ENCODE peak calls at places on chromosomes 11 and 22, in nine cellular contexts. I, G, Z, N, C, K, D, W and X are unnamed samples.

GRCh38 chr11:1232328-1233321 is 9.8 kb downstream of the MUC5B start:
- DNase-seq in I (peak; percentile 62), G (no peak), Z (no peak), N (no peak), C (peak; percentile 35), K (no peak), D (no peak), W (no peak), X (no peak)

GRCh38 chr11:94020777-94021615 is at the start of gene HEPHL1:
- DNase-seq in I (no peak), G (no peak), Z (no peak), N (no peak), C (no peak), K (no peak), D (no peak), W (no peak), X (no peak)

GRCh38 chr11:72642815-72643511 is 31.3 kb downstream of the PDE2A start:
- DNase-seq in I (peak; percentile 84), G (peak; percentile 86), Z (no peak), N (no peak), C (peak; percentile 87), K (peak; percentile 33), D (peak; percentile 61), W (peak; percentile 33), X (peak; percentile 41)

GRCh38 chr11:125062196-125062930 is 742 bp upstream of the SLC37A2 start:
- DNase-seq in I (peak; percentile 74), G (no peak), Z (no peak), N (no peak), C (no peak), K (no peak), D (no peak), W (no peak), X (no peak)

GRCh38 chr22:26476705-26477340 is 6.8 kb downstream of the HPS4 start:
- DNase-seq in I (no peak), G (no peak), Z (no peak), N (no peak), C (no peak), K (peak; percentile 74), D (peak; percentile 70), W (no peak), X (no peak)

GRCh38 chr11:128711136-128711535 is 17.3 kb downstream of the FLI1 start:
- DNase-seq in I (no peak), G (no peak), Z (no peak), N (no peak), C (no peak), K (no peak), D (no peak), W (no peak), X (no peak)

GRCh38 chr11:48085688-48086087 is 105.3 kb downstream of the PTPRJ start:
- DNase-seq in I (no peak), G (no peak), Z (peak; percentile 3), N (no peak), C (no peak), K (no peak), D (no peak), W (no peak), X (no peak)

GRCh38 chr11:14380947-14381555 is 22.1 kb upstream of the RRAS2 start:
- DNase-seq in I (peak; percentile 89), G (peak; percentile 27), Z (no peak), N (peak; percentile 61), C (peak; percentile 77), K (peak; percentile 14), D (peak; percentile 64), W (peak; percentile 60), X (peak; percentile 28)

GRCh38 chr22:45620707-45621106 is 50.9 kb upstream of the ATXN10 start:
- DNase-seq in I (no peak), G (no peak), Z (no peak), N (no peak), C (no peak), K (no peak), D (no peak), W (no peak), X (no peak)

GRCh38 chr11:84819561-84819960 is 807.6 kb downstream of the DLG2 start:
- DNase-seq in I (no peak), G (no peak), Z (no peak), N (no peak), C (no peak), K (no peak), D (no peak), W (no peak), X (no peak)

GRCh38 chr11:34501500-34501899 is 12.1 kb downstream of the ELF5 start:
- DNase-seq in I (no peak), G (no peak), Z (no peak), N (no peak), C (no peak), K (peak; percentile 60), D (peak; percentile 91), W (no peak), X (no peak)

GRCh38 chr11:14894657-14895598 is 2.9 kb upstream of the CYP2R1 start:
- DNase-seq in I (no peak), G (no peak), Z (no peak), N (peak; percentile 11), C (no peak), K (peak; percentile 93), D (no peak), W (peak; percentile 22), X (no peak)